ENCODE peak calls at places on chromosomes 3 and 15, in four cellular contexts. A is PC-3, J is HCT116, H is neural progenitor cell. C is an unnamed sample.

GRCh38 chr15:88303455-88303854 is 46.9 kb upstream of the NTRK3 start:
- DNase-seq in A (peak), J (no peak), H (no peak), C (no peak)

GRCh38 chr15:101152914-101153313 is 98.9 kb downstream of the CHSY1 start:
- DNase-seq in A (peak), J (no peak), H (peak), C (no peak)

GRCh38 chr3:52322466-52322865 is 6.3 kb downstream of the DNAH1 start:
- DNase-seq in A (no peak), J (no peak), H (no peak), C (no peak)

GRCh38 chr3:85584779-85585356 is 626.1 kb downstream of the CADM2 start:
- DNase-seq in A (no peak), J (no peak), H (no peak), C (no peak)

GRCh38 chr3:183800221-183800863 is 25.0 kb downstream of the MAP6D1 start:
- DNase-seq in A (no peak), J (no peak), H (no peak), C (no peak)

GRCh38 chr3:177680442-177680821 is 483.1 kb upstream of the TBL1XR1 start:
- DNase-seq in A (peak), J (no peak), H (no peak), C (peak)

GRCh38 chr15:74377831-74378766 is 10.7 kb upstream of the CYP11A1 start:
- DNase-seq in A (no peak), J (no peak), H (no peak), C (no peak)

GRCh38 chr3:1380926-1381646 is 288.3 kb downstream of the CNTN6 start:
- DNase-seq in A (no peak), J (no peak), H (no peak), C (no peak)

GRCh38 chr15:71800835-71801745 is 9.3 kb upstream of the NR2E3 start:
- DNase-seq in A (peak), J (peak), H (peak), C (peak)

GRCh38 chr3:107085261-107085660 is 292.0 kb upstream of the CCDC54 start:
- DNase-seq in A (no peak), J (no peak), H (no peak), C (peak)

GRCh38 chr3:76134166-76134565 is 348.8 kb upstream of the ZNF717 start:
- DNase-seq in A (peak), J (no peak), H (no peak), C (peak)

GRCh38 chr15:81792646-81793045 is 253.2 kb downstream of the MEX3B start:
- DNase-seq in A (no peak), J (no peak), H (no peak), C (no peak)

DNA sequence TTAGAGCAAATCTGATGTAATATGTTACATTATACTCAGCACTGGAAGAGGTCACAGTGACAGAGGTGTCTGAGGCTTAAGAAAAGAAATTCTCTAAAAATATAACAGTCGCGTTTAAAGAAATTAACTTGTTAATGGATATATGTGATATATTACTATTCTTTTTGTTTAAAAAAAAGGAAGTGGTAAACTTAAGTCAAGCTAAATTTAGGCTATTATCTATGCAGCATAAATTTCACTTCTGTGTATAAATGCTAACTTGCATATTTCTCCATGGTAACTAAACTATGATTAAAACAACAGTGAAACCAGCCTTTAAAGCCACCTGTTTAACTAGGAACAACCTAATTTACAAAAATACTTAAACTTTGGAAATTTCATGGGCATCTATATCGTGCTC is 191.3 kb downstream of the FOXP1 start:
- DNase-seq in A (no peak), J (no peak), H (no peak), C (no peak)
- TF ChIP-seq EZH2 in A (no peak), J (no peak), H (no peak), C (no peak)

DNA sequence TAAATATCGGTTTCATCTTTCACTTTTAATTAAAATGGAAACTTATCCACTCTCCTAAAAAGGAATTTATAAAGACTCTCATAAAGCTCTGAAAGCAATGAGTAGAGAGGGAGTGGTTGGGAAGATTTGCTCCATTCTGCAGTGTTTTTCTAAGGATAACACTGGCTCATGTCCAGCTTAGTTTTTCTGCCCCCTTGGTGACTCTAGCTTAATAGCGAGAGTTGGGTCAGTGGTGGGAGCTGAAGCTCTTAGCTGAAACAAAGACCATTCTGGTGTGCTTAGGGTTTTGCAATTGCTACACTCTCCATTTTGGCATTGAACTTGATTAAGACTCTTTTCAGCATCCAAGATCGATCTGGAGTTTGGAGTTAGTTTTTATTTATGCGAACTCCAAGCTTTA is 97.9 kb downstream of the ATG7 start:
- DNase-seq in A (no peak), J (no peak), H (no peak), C (no peak)
- TF ChIP-seq EZH2phosphoT487 in A (no peak), J (no peak), H (no peak), C (no peak)

GRCh38 chr3:120563356-120564022 is 32.6 kb upstream of the NDUFB4 start:
- DNase-seq in A (no peak), J (no peak), H (no peak), C (no peak)

GRCh38 chr3:120560304-120561250 is 35.6 kb upstream of the NDUFB4 start:
- DNase-seq in A (peak), J (no peak), H (peak), C (no peak)

GRCh38 chr3:120559228-120560061 is 36.7 kb upstream of the NDUFB4 start:
- DNase-seq in A (peak), J (peak), H (peak), C (peak)

GRCh38 chr3:120558784-120559227 is 37.3 kb upstream of the NDUFB4 start:
- DNase-seq in A (peak), J (peak), H (peak), C (peak)

GRCh38 chr3:120561251-120562045 is 34.7 kb upstream of the NDUFB4 start:
- DNase-seq in A (peak), J (peak), H (peak), C (peak)
- H3K9ac ChIP-seq in A (no peak), J (no peak), H (no peak), C (no peak)

DNA sequence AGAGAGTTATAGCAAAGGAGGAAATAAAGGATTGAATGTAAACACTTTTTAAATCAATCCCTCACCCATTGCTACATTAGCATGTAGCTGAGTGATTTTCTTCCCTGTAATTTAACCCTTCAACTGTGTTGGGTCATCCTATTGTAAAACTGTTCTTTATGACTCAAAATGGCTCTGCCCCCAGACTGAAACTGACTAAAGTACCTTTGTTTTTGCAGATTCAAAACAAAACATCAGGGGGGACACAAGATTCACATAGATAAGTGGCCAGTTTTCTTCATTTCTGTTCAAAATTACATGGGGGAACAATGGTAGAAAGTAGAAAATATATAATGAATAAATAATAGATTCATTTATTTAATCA is 268.4 kb downstream of the IGSF11 start:
- DNase-seq in A (no peak), J (no peak), H (no peak), C (no peak)
- TF ChIP-seq EZH2 in A (no peak), J (no peak), H (no peak), C (no peak)

DNA sequence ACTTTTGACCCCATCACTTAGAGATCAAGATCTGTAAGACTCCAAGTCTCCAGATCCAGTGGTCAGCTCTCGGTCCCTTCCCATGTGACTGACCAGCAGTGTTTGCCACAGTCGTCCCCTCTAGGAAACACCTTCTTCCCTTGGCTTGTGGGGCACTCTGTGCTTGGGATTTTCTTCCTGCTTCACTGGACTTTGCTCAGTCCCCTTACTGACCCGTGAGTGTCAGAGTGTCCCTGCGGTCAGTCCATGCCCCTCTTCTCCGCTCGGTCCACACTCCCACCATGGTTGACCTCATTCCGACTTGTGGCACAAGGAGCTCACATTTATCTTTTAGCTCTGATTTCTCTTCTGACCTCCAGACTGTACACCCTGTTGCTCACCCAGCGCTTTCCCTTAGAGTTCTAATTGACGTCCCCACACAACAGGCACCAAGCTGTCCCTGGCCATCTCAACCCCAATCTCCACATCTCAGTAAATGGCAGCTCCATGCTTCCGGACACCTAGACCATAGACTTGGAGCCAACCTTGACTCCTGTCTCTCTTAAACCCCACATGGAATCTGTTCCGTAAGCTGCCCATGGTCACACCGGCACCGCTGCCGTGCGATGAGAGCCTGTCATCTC is 67.9 kb downstream of the APBA2 start:
- DNase-seq in A (no peak), J (no peak), H (no peak), C (no peak)
- TF ChIP-seq EZH2phosphoT487 in A (no peak), J (no peak), H (no peak), C (no peak)

C was measured in GM23248.